ENCODE peak calls at places on chromosomes 13 and 19, in ten cellular contexts. One of them, this sample, is unnamed.
A peak's percentile ranks its signal among the peaks of the same experiment; 100 is the strongest.

GRCh38 chr19:39251081-39251480 is 2.4 kb upstream of the IFNL4 start:
- DNase-seq in NCI-H2081: no peak
- DNase-seq in sigmoid colon: no peak
- DNase-seq in ELF-1: no peak
- DNase-seq in left ventricle myocardium inferior: no peak
- DNase-seq in fibroblast of lung: no peak
- DNase-seq in NCI-H187: no peak
- DNase-seq in NCI-H1092 treated with DMSO at 0.1 percent for 48 hours: no peak
- DNase-seq in stimulated activated CD4-positive, alpha-beta T cell treated with anti-CD3 and anti-CD28 coated beads, TNF-alpha, amount 100 ng/mL, for 24 hours: no peak
- DNase-seq in T1000: no peak
- DNase-seq in this sample: no peak

GRCh38 chr19:35124098-35125060 is 8.8 kb downstream of the FXYD3 start:
- DNase-seq in NCI-H2081: peak; percentile 77
- DNase-seq in sigmoid colon: peak; percentile 97
- DNase-seq in ELF-1: peak; percentile 89
- DNase-seq in left ventricle myocardium inferior: peak; percentile 93
- DNase-seq in fibroblast of lung: peak; percentile 84
- DNase-seq in NCI-H187: no peak
- DNase-seq in NCI-H1092 treated with DMSO at 0.1 percent for 48 hours: no peak
- DNase-seq in stimulated activated CD4-positive, alpha-beta T cell treated with anti-CD3 and anti-CD28 coated beads, TNF-alpha, amount 100 ng/mL, for 24 hours: peak; percentile 88
- DNase-seq in T1000: peak; percentile 84
- DNase-seq in this sample: peak; percentile 96

GRCh38 chr19:56291857-56292256 is 19.3 kb downstream of the EDDM13 start:
- DNase-seq in NCI-H2081: no peak
- DNase-seq in sigmoid colon: no peak
- DNase-seq in ELF-1: no peak
- DNase-seq in left ventricle myocardium inferior: no peak
- DNase-seq in fibroblast of lung: no peak
- DNase-seq in NCI-H187: no peak
- DNase-seq in NCI-H1092 treated with DMSO at 0.1 percent for 48 hours: no peak
- DNase-seq in stimulated activated CD4-positive, alpha-beta T cell treated with anti-CD3 and anti-CD28 coated beads, TNF-alpha, amount 100 ng/mL, for 24 hours: no peak
- DNase-seq in T1000: no peak
- DNase-seq in this sample: no peak

GRCh38 chr19:1749373-1750342 is 3.6 kb upstream of the ONECUT3 start:
- DNase-seq in NCI-H2081: no peak
- DNase-seq in sigmoid colon: no peak
- DNase-seq in ELF-1: no peak
- DNase-seq in left ventricle myocardium inferior: no peak
- DNase-seq in fibroblast of lung: no peak
- DNase-seq in NCI-H187: no peak
- DNase-seq in NCI-H1092 treated with DMSO at 0.1 percent for 48 hours: no peak
- DNase-seq in stimulated activated CD4-positive, alpha-beta T cell treated with anti-CD3 and anti-CD28 coated beads, TNF-alpha, amount 100 ng/mL, for 24 hours: no peak
- DNase-seq in T1000: no peak
- DNase-seq in this sample: no peak

GRCh38 chr13:71880753-71881541 is 13.9 kb upstream of the DACH1 start:
- DNase-seq in NCI-H2081: no peak
- DNase-seq in sigmoid colon: no peak
- DNase-seq in ELF-1: no peak
- DNase-seq in left ventricle myocardium inferior: no peak
- DNase-seq in fibroblast of lung: peak; percentile 71
- DNase-seq in NCI-H187: no peak
- DNase-seq in NCI-H1092 treated with DMSO at 0.1 percent for 48 hours: no peak
- DNase-seq in stimulated activated CD4-positive, alpha-beta T cell treated with anti-CD3 and anti-CD28 coated beads, TNF-alpha, amount 100 ng/mL, for 24 hours: no peak
- DNase-seq in T1000: no peak
- DNase-seq in this sample: no peak

GRCh38 chr13:37811441-37811840 is 58.1 kb downstream of the TRPC4 start:
- DNase-seq in NCI-H2081: no peak
- DNase-seq in sigmoid colon: no peak
- DNase-seq in ELF-1: no peak
- DNase-seq in left ventricle myocardium inferior: no peak
- DNase-seq in fibroblast of lung: peak; percentile 79
- DNase-seq in NCI-H187: no peak
- DNase-seq in NCI-H1092 treated with DMSO at 0.1 percent for 48 hours: no peak
- DNase-seq in stimulated activated CD4-positive, alpha-beta T cell treated with anti-CD3 and anti-CD28 coated beads, TNF-alpha, amount 100 ng/mL, for 24 hours: no peak
- DNase-seq in T1000: no peak
- DNase-seq in this sample: no peak

GRCh38 chr19:58274771-58275199 is 4.0 kb upstream of the ZNF8 start:
- DNase-seq in NCI-H2081: no peak
- DNase-seq in sigmoid colon: no peak
- DNase-seq in ELF-1: no peak
- DNase-seq in left ventricle myocardium inferior: no peak
- DNase-seq in fibroblast of lung: peak; percentile 65
- DNase-seq in NCI-H187: no peak
- DNase-seq in NCI-H1092 treated with DMSO at 0.1 percent for 48 hours: no peak
- DNase-seq in stimulated activated CD4-positive, alpha-beta T cell treated with anti-CD3 and anti-CD28 coated beads, TNF-alpha, amount 100 ng/mL, for 24 hours: no peak
- DNase-seq in T1000: peak; percentile 30
- DNase-seq in this sample: peak; percentile 14

GRCh38 chr19:35248310-35249145 is at the start of gene LSR:
- DNase-seq in NCI-H2081: peak; percentile 91
- DNase-seq in sigmoid colon: no peak
- DNase-seq in ELF-1: peak; percentile 96
- DNase-seq in left ventricle myocardium inferior: no peak
- DNase-seq in fibroblast of lung: no peak
- DNase-seq in NCI-H187: peak; percentile 93
- DNase-seq in NCI-H1092 treated with DMSO at 0.1 percent for 48 hours: no peak
- DNase-seq in stimulated activated CD4-positive, alpha-beta T cell treated with anti-CD3 and anti-CD28 coated beads, TNF-alpha, amount 100 ng/mL, for 24 hours: peak; percentile 63
- DNase-seq in T1000: no peak
- DNase-seq in this sample: peak; percentile 74

GRCh38 chr13:73622375-73622774 is 511.8 kb downstream of the KLF12 start:
- DNase-seq in NCI-H2081: no peak
- DNase-seq in sigmoid colon: no peak
- DNase-seq in ELF-1: no peak
- DNase-seq in left ventricle myocardium inferior: no peak
- DNase-seq in fibroblast of lung: no peak
- DNase-seq in NCI-H187: no peak
- DNase-seq in NCI-H1092 treated with DMSO at 0.1 percent for 48 hours: no peak
- DNase-seq in stimulated activated CD4-positive, alpha-beta T cell treated with anti-CD3 and anti-CD28 coated beads, TNF-alpha, amount 100 ng/mL, for 24 hours: no peak
- DNase-seq in T1000: no peak
- DNase-seq in this sample: no peak

GRCh38 chr19:40413291-40413994 is at the start of gene PRX:
- DNase-seq in NCI-H2081: no peak
- DNase-seq in sigmoid colon: no peak
- DNase-seq in ELF-1: peak; percentile 91
- DNase-seq in left ventricle myocardium inferior: no peak
- DNase-seq in fibroblast of lung: no peak
- DNase-seq in NCI-H187: no peak
- DNase-seq in NCI-H1092 treated with DMSO at 0.1 percent for 48 hours: no peak
- DNase-seq in stimulated activated CD4-positive, alpha-beta T cell treated with anti-CD3 and anti-CD28 coated beads, TNF-alpha, amount 100 ng/mL, for 24 hours: no peak
- DNase-seq in T1000: no peak
- DNase-seq in this sample: no peak

GRCh38 chr13:60143775-60144174 is 20.0 kb downstream of the DIAPH3 start:
- DNase-seq in NCI-H2081: no peak
- DNase-seq in sigmoid colon: no peak
- DNase-seq in ELF-1: no peak
- DNase-seq in left ventricle myocardium inferior: no peak
- DNase-seq in fibroblast of lung: peak; percentile 9
- DNase-seq in NCI-H187: no peak
- DNase-seq in NCI-H1092 treated with DMSO at 0.1 percent for 48 hours: no peak
- DNase-seq in stimulated activated CD4-positive, alpha-beta T cell treated with anti-CD3 and anti-CD28 coated beads, TNF-alpha, amount 100 ng/mL, for 24 hours: no peak
- DNase-seq in T1000: no peak
- DNase-seq in this sample: no peak

GRCh38 chr13:27954406-27954851 is 14.7 kb downstream of the CDX2 start:
- DNase-seq in NCI-H2081: no peak
- DNase-seq in sigmoid colon: no peak
- DNase-seq in ELF-1: peak; percentile 88
- DNase-seq in left ventricle myocardium inferior: no peak
- DNase-seq in fibroblast of lung: peak; percentile 26
- DNase-seq in NCI-H187: no peak
- DNase-seq in NCI-H1092 treated with DMSO at 0.1 percent for 48 hours: peak; percentile 30
- DNase-seq in stimulated activated CD4-positive, alpha-beta T cell treated with anti-CD3 and anti-CD28 coated beads, TNF-alpha, amount 100 ng/mL, for 24 hours: no peak
- DNase-seq in T1000: no peak
- DNase-seq in this sample: no peak

GRCh38 chr19:46633130-46633529 is 2.9 kb downstream of the GNG8 start:
- DNase-seq in NCI-H2081: no peak
- DNase-seq in sigmoid colon: no peak
- DNase-seq in ELF-1: no peak
- DNase-seq in left ventricle myocardium inferior: no peak
- DNase-seq in fibroblast of lung: no peak
- DNase-seq in NCI-H187: no peak
- DNase-seq in NCI-H1092 treated with DMSO at 0.1 percent for 48 hours: no peak
- DNase-seq in stimulated activated CD4-positive, alpha-beta T cell treated with anti-CD3 and anti-CD28 coated beads, TNF-alpha, amount 100 ng/mL, for 24 hours: no peak
- DNase-seq in T1000: no peak
- DNase-seq in this sample: no peak

GRCh38 chr13:113777311-113778260 is 18.6 kb downstream of the TMEM255B start:
- DNase-seq in NCI-H2081: no peak
- DNase-seq in sigmoid colon: no peak
- DNase-seq in ELF-1: peak; percentile 71
- DNase-seq in left ventricle myocardium inferior: no peak
- DNase-seq in fibroblast of lung: peak; percentile 16
- DNase-seq in NCI-H187: no peak
- DNase-seq in NCI-H1092 treated with DMSO at 0.1 percent for 48 hours: no peak
- DNase-seq in stimulated activated CD4-positive, alpha-beta T cell treated with anti-CD3 and anti-CD28 coated beads, TNF-alpha, amount 100 ng/mL, for 24 hours: no peak
- DNase-seq in T1000: peak; percentile 11
- DNase-seq in this sample: no peak

GRCh38 chr13:24274452-24274971 is 34.9 kb upstream of the C1QTNF9 start:
- DNase-seq in NCI-H2081: no peak
- DNase-seq in sigmoid colon: no peak
- DNase-seq in ELF-1: no peak
- DNase-seq in left ventricle myocardium inferior: peak; percentile 62
- DNase-seq in fibroblast of lung: no peak
- DNase-seq in NCI-H187: no peak
- DNase-seq in NCI-H1092 treated with DMSO at 0.1 percent for 48 hours: no peak
- DNase-seq in stimulated activated CD4-positive, alpha-beta T cell treated with anti-CD3 and anti-CD28 coated beads, TNF-alpha, amount 100 ng/mL, for 24 hours: peak; percentile 71
- DNase-seq in T1000: no peak
- DNase-seq in this sample: peak; percentile 70

GRCh38 chr13:49895826-49896225 is 40.3 kb downstream of the SPRYD7 start:
- DNase-seq in NCI-H2081: no peak
- DNase-seq in sigmoid colon: no peak
- DNase-seq in ELF-1: no peak
- DNase-seq in left ventricle myocardium inferior: no peak
- DNase-seq in fibroblast of lung: no peak
- DNase-seq in NCI-H187: no peak
- DNase-seq in NCI-H1092 treated with DMSO at 0.1 percent for 48 hours: no peak
- DNase-seq in stimulated activated CD4-positive, alpha-beta T cell treated with anti-CD3 and anti-CD28 coated beads, TNF-alpha, amount 100 ng/mL, for 24 hours: no peak
- DNase-seq in T1000: no peak
- DNase-seq in this sample: no peak

GRCh38 chr13:25046985-25047660 is 48.8 kb upstream of the PABPC3 start:
- DNase-seq in NCI-H2081: no peak
- DNase-seq in sigmoid colon: no peak
- DNase-seq in ELF-1: peak; percentile 87
- DNase-seq in left ventricle myocardium inferior: no peak
- DNase-seq in fibroblast of lung: peak; percentile 49
- DNase-seq in NCI-H187: no peak
- DNase-seq in NCI-H1092 treated with DMSO at 0.1 percent for 48 hours: no peak
- DNase-seq in stimulated activated CD4-positive, alpha-beta T cell treated with anti-CD3 and anti-CD28 coated beads, TNF-alpha, amount 100 ng/mL, for 24 hours: no peak
- DNase-seq in T1000: no peak
- DNase-seq in this sample: no peak

GRCh38 chr13:70391678-70392077 is 283.4 kb upstream of the KLHL1 start:
- DNase-seq in NCI-H2081: peak; percentile 71
- DNase-seq in sigmoid colon: no peak
- DNase-seq in ELF-1: no peak
- DNase-seq in left ventricle myocardium inferior: no peak
- DNase-seq in fibroblast of lung: no peak
- DNase-seq in NCI-H187: no peak
- DNase-seq in NCI-H1092 treated with DMSO at 0.1 percent for 48 hours: peak; percentile 93
- DNase-seq in stimulated activated CD4-positive, alpha-beta T cell treated with anti-CD3 and anti-CD28 coated beads, TNF-alpha, amount 100 ng/mL, for 24 hours: no peak
- DNase-seq in T1000: no peak
- DNase-seq in this sample: no peak

GRCh38 chr13:83508905-83509304 is 373.4 kb downstream of the SLITRK1 start:
- DNase-seq in NCI-H2081: no peak
- DNase-seq in sigmoid colon: no peak
- DNase-seq in ELF-1: no peak
- DNase-seq in left ventricle myocardium inferior: no peak
- DNase-seq in fibroblast of lung: no peak
- DNase-seq in NCI-H187: no peak
- DNase-seq in NCI-H1092 treated with DMSO at 0.1 percent for 48 hours: no peak
- DNase-seq in stimulated activated CD4-positive, alpha-beta T cell treated with anti-CD3 and anti-CD28 coated beads, TNF-alpha, amount 100 ng/mL, for 24 hours: no peak
- DNase-seq in T1000: no peak
- DNase-seq in this sample: no peak

GRCh38 chr13:110387451-110388140 is 80.5 kb downstream of the COL4A2 start:
- DNase-seq in NCI-H2081: no peak
- DNase-seq in sigmoid colon: peak; percentile 91
- DNase-seq in ELF-1: peak; percentile 85
- DNase-seq in left ventricle myocardium inferior: peak; percentile 62
- DNase-seq in fibroblast of lung: no peak
- DNase-seq in NCI-H187: no peak
- DNase-seq in NCI-H1092 treated with DMSO at 0.1 percent for 48 hours: no peak
- DNase-seq in stimulated activated CD4-positive, alpha-beta T cell treated with anti-CD3 and anti-CD28 coated beads, TNF-alpha, amount 100 ng/mL, for 24 hours: no peak
- DNase-seq in T1000: no peak
- DNase-seq in this sample: peak; percentile 87

GRCh38 chr13:59442946-59443345 is 720.8 kb downstream of the DIAPH3 start:
- DNase-seq in NCI-H2081: no peak
- DNase-seq in sigmoid colon: no peak
- DNase-seq in ELF-1: no peak
- DNase-seq in left ventricle myocardium inferior: no peak
- DNase-seq in fibroblast of lung: no peak
- DNase-seq in NCI-H187: no peak
- DNase-seq in NCI-H1092 treated with DMSO at 0.1 percent for 48 hours: peak; percentile 27
- DNase-seq in stimulated activated CD4-positive, alpha-beta T cell treated with anti-CD3 and anti-CD28 coated beads, TNF-alpha, amount 100 ng/mL, for 24 hours: no peak
- DNase-seq in T1000: no peak
- DNase-seq in this sample: no peak

GRCh38 chr13:24365191-24365590 is 55.8 kb downstream of the C1QTNF9 start:
- DNase-seq in NCI-H2081: no peak
- DNase-seq in sigmoid colon: no peak
- DNase-seq in ELF-1: no peak
- DNase-seq in left ventricle myocardium inferior: no peak
- DNase-seq in fibroblast of lung: no peak
- DNase-seq in NCI-H187: no peak
- DNase-seq in NCI-H1092 treated with DMSO at 0.1 percent for 48 hours: no peak
- DNase-seq in stimulated activated CD4-positive, alpha-beta T cell treated with anti-CD3 and anti-CD28 coated beads, TNF-alpha, amount 100 ng/mL, for 24 hours: no peak
- DNase-seq in T1000: no peak
- DNase-seq in this sample: no peak

GRCh38 chr13:108984251-108984920 is 355.0 kb downstream of the MYO16 start:
- DNase-seq in NCI-H2081: no peak
- DNase-seq in sigmoid colon: no peak
- DNase-seq in ELF-1: no peak
- DNase-seq in left ventricle myocardium inferior: no peak
- DNase-seq in fibroblast of lung: no peak
- DNase-seq in NCI-H187: no peak
- DNase-seq in NCI-H1092 treated with DMSO at 0.1 percent for 48 hours: no peak
- DNase-seq in stimulated activated CD4-positive, alpha-beta T cell treated with anti-CD3 and anti-CD28 coated beads, TNF-alpha, amount 100 ng/mL, for 24 hours: no peak
- DNase-seq in T1000: no peak
- DNase-seq in this sample: no peak

GRCh38 chr13:91747164-91747563 is 348.7 kb downstream of the GPC5 start:
- DNase-seq in NCI-H2081: no peak
- DNase-seq in sigmoid colon: no peak
- DNase-seq in ELF-1: no peak
- DNase-seq in left ventricle myocardium inferior: no peak
- DNase-seq in fibroblast of lung: no peak
- DNase-seq in NCI-H187: no peak
- DNase-seq in NCI-H1092 treated with DMSO at 0.1 percent for 48 hours: no peak
- DNase-seq in stimulated activated CD4-positive, alpha-beta T cell treated with anti-CD3 and anti-CD28 coated beads, TNF-alpha, amount 100 ng/mL, for 24 hours: no peak
- DNase-seq in T1000: no peak
- DNase-seq in this sample: no peak

GRCh38 chr19:54696766-54697165 is 27.5 kb upstream of the KIR3DL3 start:
- DNase-seq in NCI-H2081: no peak
- DNase-seq in sigmoid colon: no peak
- DNase-seq in ELF-1: no peak
- DNase-seq in left ventricle myocardium inferior: no peak
- DNase-seq in fibroblast of lung: no peak
- DNase-seq in NCI-H187: no peak
- DNase-seq in NCI-H1092 treated with DMSO at 0.1 percent for 48 hours: no peak
- DNase-seq in stimulated activated CD4-positive, alpha-beta T cell treated with anti-CD3 and anti-CD28 coated beads, TNF-alpha, amount 100 ng/mL, for 24 hours: no peak
- DNase-seq in T1000: no peak
- DNase-seq in this sample: no peak

GRCh38 chr19:56066152-56067023 is 54.7 kb downstream of the ZNF787 start:
- DNase-seq in NCI-H2081: peak; percentile 56
- DNase-seq in sigmoid colon: peak; percentile 73
- DNase-seq in ELF-1: peak; percentile 86
- DNase-seq in left ventricle myocardium inferior: peak; percentile 61
- DNase-seq in fibroblast of lung: peak; percentile 16
- DNase-seq in NCI-H187: peak; percentile 33
- DNase-seq in NCI-H1092 treated with DMSO at 0.1 percent for 48 hours: peak; percentile 24
- DNase-seq in stimulated activated CD4-positive, alpha-beta T cell treated with anti-CD3 and anti-CD28 coated beads, TNF-alpha, amount 100 ng/mL, for 24 hours: peak; percentile 54
- DNase-seq in T1000: no peak
- DNase-seq in this sample: peak; percentile 88

GRCh38 chr13:99266827-99267226 is 8.6 kb upstream of the GPR18 start:
- DNase-seq in NCI-H2081: no peak
- DNase-seq in sigmoid colon: no peak
- DNase-seq in ELF-1: no peak
- DNase-seq in left ventricle myocardium inferior: no peak
- DNase-seq in fibroblast of lung: no peak
- DNase-seq in NCI-H187: no peak
- DNase-seq in NCI-H1092 treated with DMSO at 0.1 percent for 48 hours: no peak
- DNase-seq in stimulated activated CD4-positive, alpha-beta T cell treated with anti-CD3 and anti-CD28 coated beads, TNF-alpha, amount 100 ng/mL, for 24 hours: no peak
- DNase-seq in T1000: no peak
- DNase-seq in this sample: no peak

GRCh38 chr13:34533941-34534340 is 408.1 kb upstream of the NBEA start:
- DNase-seq in NCI-H2081: no peak
- DNase-seq in sigmoid colon: no peak
- DNase-seq in ELF-1: no peak
- DNase-seq in left ventricle myocardium inferior: no peak
- DNase-seq in fibroblast of lung: no peak
- DNase-seq in NCI-H187: no peak
- DNase-seq in NCI-H1092 treated with DMSO at 0.1 percent for 48 hours: no peak
- DNase-seq in stimulated activated CD4-positive, alpha-beta T cell treated with anti-CD3 and anti-CD28 coated beads, TNF-alpha, amount 100 ng/mL, for 24 hours: no peak
- DNase-seq in T1000: no peak
- DNase-seq in this sample: no peak